ENCODE peak calls at places on chromosomes 3 and 15, in six cellular contexts. K, C, A, Z, X and F are unnamed samples.

GRCh38 chr3:42663581-42664442 is 10.3 kb downstream of the ZBTB47 start:
- DNase-seq in K (no peak), C (no peak), A (no peak), Z (no peak), X (peak), F (no peak)

GRCh38 chr3:159128628-159129027 is 326.8 kb downstream of the MFSD1 start:
- DNase-seq in K (peak), C (peak), A (no peak), Z (peak), X (no peak), F (no peak)

GRCh38 chr3:142213298-142213697 is 12.1 kb downstream of the GK5 start:
- DNase-seq in K (no peak), C (peak), A (no peak), Z (peak), X (no peak), F (no peak)

GRCh38 chr15:81000144-81000625 is 538 bp upstream of the TLNRD1 start:
- DNase-seq in K (no peak), C (peak), A (no peak), Z (no peak), X (no peak), F (no peak)

GRCh38 chr3:63774776-63775175 is 44.3 kb upstream of the C3orf49 start:
- DNase-seq in K (no peak), C (peak), A (no peak), Z (peak), X (no peak), F (no peak)

GRCh38 chr3:192897005-192897404 is 20.7 kb downstream of the MB21D2 start:
- DNase-seq in K (no peak), C (no peak), A (no peak), Z (no peak), X (no peak), F (no peak)

GRCh38 chr3:107825556-107825955 is 265.3 kb downstream of the CD47 start:
- DNase-seq in K (no peak), C (no peak), A (no peak), Z (no peak), X (no peak), F (no peak)

GRCh38 chr3:86988235-86988634 is 2.7 kb downstream of the VGLL3 start:
- DNase-seq in K (no peak), C (peak), A (no peak), Z (peak), X (no peak), F (no peak)

GRCh38 chr15:101140697-101141065 is 111.2 kb downstream of the CHSY1 start:
- DNase-seq in K (no peak), C (no peak), A (no peak), Z (no peak), X (no peak), F (no peak)

GRCh38 chr3:183966361-183966791 is 51.3 kb downstream of the ABCC5 start:
- DNase-seq in K (no peak), C (no peak), A (no peak), Z (no peak), X (no peak), F (no peak)

GRCh38 chr3:85533586-85533985 is 574.8 kb downstream of the CADM2 start:
- DNase-seq in K (no peak), C (no peak), A (no peak), Z (no peak), X (no peak), F (no peak)

GRCh38 chr15:32828507-32829186 is 110.8 kb downstream of the GREM1 start:
- DNase-seq in K (peak), C (peak), A (no peak), Z (peak), X (no peak), F (no peak)

GRCh38 chr3:4601926-4602325 is 108.8 kb downstream of the ITPR1 start:
- DNase-seq in K (no peak), C (no peak), A (no peak), Z (peak), X (no peak), F (no peak)

GRCh38 chr3:151234825-151235224 is 31.8 kb upstream of the GPR171 start:
- DNase-seq in K (no peak), C (no peak), A (no peak), Z (no peak), X (no peak), F (no peak)

GRCh38 chr3:55817177-55817576 is 330.1 kb upstream of the WNT5A start:
- DNase-seq in K (no peak), C (no peak), A (no peak), Z (no peak), X (no peak), F (no peak)

GRCh38 chr3:36992806-36993325 is at the start of gene EPM2AIP1:
- DNase-seq in K (no peak), C (no peak), A (peak), Z (no peak), X (peak), F (peak)

GRCh38 chr3:4334548-4334947 is 31.4 kb downstream of the SETMAR start:
- DNase-seq in K (no peak), C (no peak), A (no peak), Z (no peak), X (no peak), F (no peak)

GRCh38 chr3:72657666-72658065 is 190.6 kb downstream of the SHQ1 start:
- DNase-seq in K (no peak), C (no peak), A (no peak), Z (no peak), X (no peak), F (no peak)

GRCh38 chr15:67006089-67007065 is 59.0 kb upstream of the SMAD3 start:
- DNase-seq in K (no peak), C (no peak), A (no peak), Z (peak), X (no peak), F (no peak)

GRCh38 chr3:141909408-141909807 is 33.0 kb downstream of the ATP1B3 start:
- DNase-seq in K (no peak), C (no peak), A (no peak), Z (no peak), X (no peak), F (no peak)

GRCh38 chr3:196890309-196890708 is 22.6 kb downstream of the SENP5 start:
- DNase-seq in K (no peak), C (peak), A (no peak), Z (no peak), X (no peak), F (no peak)

GRCh38 chr3:130850044-130850797 is 43.7 kb upstream of the ATP2C1 start:
- DNase-seq in K (no peak), C (peak), A (no peak), Z (peak), X (no peak), F (no peak)
- H3K4me3 ChIP-seq in K (no peak), C (no peak), A (peak), Z (peak), X (no peak), F (peak)

DNA sequence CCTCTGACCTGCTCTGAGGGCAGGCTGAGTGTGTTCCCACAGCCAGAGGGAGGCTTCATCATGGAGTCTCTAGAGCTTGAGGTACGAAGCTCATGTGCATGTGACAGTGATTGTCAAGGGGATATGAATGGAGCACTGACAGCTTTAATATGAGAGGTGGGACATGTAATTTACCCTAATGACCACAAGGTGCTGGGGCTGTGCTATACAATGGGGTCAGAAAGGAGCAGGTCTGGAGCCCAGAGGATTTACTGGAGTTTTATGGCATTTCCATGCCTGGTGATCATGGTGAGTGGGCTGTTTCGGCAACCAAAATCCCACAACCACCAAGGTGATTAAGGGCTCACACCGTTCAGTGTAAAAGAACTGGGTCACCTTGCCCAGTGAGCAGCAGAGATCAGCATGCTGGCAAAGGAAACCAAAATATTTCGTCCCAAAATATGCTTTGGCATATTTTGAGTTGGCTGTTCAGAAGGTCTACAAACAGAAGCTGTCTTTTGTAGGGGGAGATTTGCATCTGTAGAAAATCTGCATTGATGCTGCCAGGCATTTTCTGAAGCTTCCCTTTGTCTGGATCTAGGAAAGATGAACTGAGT is 40.1 kb upstream of the RASGRF1 start:
- DNase-seq in K (no peak), C (no peak), A (no peak), Z (no peak), X (no peak), F (no peak)
- TF ChIP-seq CTCF in K (no peak), C (no peak), A (no peak), Z (no peak), X (peak), F (no peak)

GRCh38 chr3:123025642-123026521 is 1.7 kb downstream of the SEMA5B start:
- DNase-seq in K (no peak), C (no peak), A (no peak), Z (no peak), X (peak), F (peak)
- H3K4me3 ChIP-seq in K (no peak), C (no peak), A (peak), Z (no peak), X (peak), F (peak)

GRCh38 chr15:91975241-91975978 is 121.9 kb downstream of the SLCO3A1 start:
- DNase-seq in K (no peak), C (no peak), A (no peak), Z (no peak), X (peak), F (no peak)

GRCh38 chr15:91968610-91969009 is 115.1 kb downstream of the SLCO3A1 start:
- DNase-seq in K (no peak), C (no peak), A (no peak), Z (no peak), X (no peak), F (no peak)

GRCh38 chr15:91970142-91970541 is 116.6 kb downstream of the SLCO3A1 start:
- DNase-seq in K (peak), C (peak), A (no peak), Z (peak), X (no peak), F (peak)

GRCh38 chr15:91974321-91974720 is 120.8 kb downstream of the SLCO3A1 start:
- DNase-seq in K (no peak), C (no peak), A (no peak), Z (no peak), X (no peak), F (no peak)

GRCh38 chr15:91973481-91973880 is 120.0 kb downstream of the SLCO3A1 start:
- DNase-seq in K (no peak), C (no peak), A (no peak), Z (no peak), X (no peak), F (no peak)
- TF ChIP-seq CTCF in K (no peak), C (no peak), A (peak), Z (peak), X (peak), F (no peak)